ENCODE peak calls at places on chromosomes 13 and 19, in four cellular contexts. U is AG04450, J is Caco-2, H is A549. A is an unnamed sample.

GRCh38 chr19:5554828-5555227 is 12.9 kb downstream of the TINCR start:
- DNase-seq in U (no peak), J (no peak), H (no peak), A (no peak)

GRCh38 chr13:23985846-23986245 is 88.5 kb upstream of the C1QTNF9B start:
- DNase-seq in U (no peak), J (no peak), H (no peak), A (no peak)

GRCh38 chr19:56149656-56150038 is 8.6 kb downstream of the ZNF444 start:
- DNase-seq in U (no peak), J (no peak), H (no peak), A (no peak)

GRCh38 chr19:29966594-29967249 is 24.7 kb downstream of the URI1 start:
- DNase-seq in U (no peak), J (no peak), H (peak; percentile 57), A (no peak)

GRCh38 chr19:4868286-4868834 is 893 bp upstream of the PLIN3 start:
- DNase-seq in U (no peak), J (no peak), H (no peak), A (no peak)

GRCh38 chr19:9709305-9709704 is 34.4 kb upstream of the ZNF562 start:
- DNase-seq in U (no peak), J (no peak), H (no peak), A (no peak)

GRCh38 chr13:34412295-34412694 is 529.8 kb upstream of the NBEA start:
- DNase-seq in U (no peak), J (no peak), H (no peak), A (no peak)

GRCh38 chr13:112545866-112546265 is 42.1 kb downstream of the TUBGCP3 start:
- DNase-seq in U (peak; percentile 55), J (no peak), H (peak; percentile 6), A (peak; percentile 42)

GRCh38 chr19:27966390-27966816 is 1246.5 kb downstream of the UQCRFS1 start:
- DNase-seq in U (no peak), J (peak; percentile 10), H (peak; percentile 31), A (no peak)

GRCh38 chr19:2095338-2095938 is 688 bp downstream of the MOB3A start:
- DNase-seq in U (no peak), J (no peak), H (no peak), A (no peak)

GRCh38 chr19:42693760-42694350 is 46.4 kb downstream of the PSG3 start:
- DNase-seq in U (peak; percentile 2), J (peak; percentile 69), H (peak; percentile 85), A (peak; percentile 9)

GRCh38 chr13:113954046-113954841 is 19.6 kb downstream of the C13orf46 start:
- DNase-seq in U (no peak), J (no peak), H (no peak), A (no peak)

GRCh38 chr13:76289558-76289957 is 596.6 kb downstream of the KCTD12 start:
- DNase-seq in U (no peak), J (no peak), H (no peak), A (peak; percentile 23)

GRCh38 chr19:8395621-8396082 is 5.5 kb downstream of the RAB11B start:
- DNase-seq in U (no peak), J (no peak), H (no peak), A (no peak)

GRCh38 chr19:43605875-43606568 is 5.9 kb upstream of the SRRM5 start:
- DNase-seq in U (no peak), J (no peak), H (no peak), A (no peak)

GRCh38 chr19:29529646-29530548 is 4.1 kb downstream of the VSTM2B start:
- DNase-seq in U (no peak), J (no peak), H (no peak), A (no peak)

GRCh38 chr19:45780146-45780447 is 2.2 kb downstream of the DMPK start:
- DNase-seq in U (no peak), J (no peak), H (no peak), A (no peak)

GRCh38 chr19:6580313-6580712 is 10.6 kb downstream of the CD70 start:
- DNase-seq in U (no peak), J (no peak), H (peak; percentile 83), A (peak; percentile 31)

GRCh38 chr19:4691383-4691782 is 21.2 kb upstream of the MYDGF start:
- DNase-seq in U (no peak), J (no peak), H (no peak), A (no peak)

GRCh38 chr13:110396913-110397379 is 89.9 kb downstream of the COL4A2 start:
- DNase-seq in U (peak; percentile 100), J (no peak), H (peak; percentile 44), A (peak; percentile 100)

GRCh38 chr19:40803857-40804782 is 5.1 kb downstream of the EGLN2 start:
- DNase-seq in U (no peak), J (no peak), H (no peak), A (no peak)

GRCh38 chr19:1206733-1207301 is 1.2 kb downstream of the STK11 start:
- DNase-seq in U (no peak), J (no peak), H (peak; percentile 40), A (no peak)

GRCh38 chr19:38049105-38049649 is 142.2 kb downstream of the SIPA1L3 start:
- DNase-seq in U (no peak), J (no peak), H (no peak), A (no peak)

GRCh38 chr19:52735734-52736133 is 890 bp upstream of the ZNF611 start:
- DNase-seq in U (no peak), J (peak; percentile 73), H (no peak), A (no peak)

DNA sequence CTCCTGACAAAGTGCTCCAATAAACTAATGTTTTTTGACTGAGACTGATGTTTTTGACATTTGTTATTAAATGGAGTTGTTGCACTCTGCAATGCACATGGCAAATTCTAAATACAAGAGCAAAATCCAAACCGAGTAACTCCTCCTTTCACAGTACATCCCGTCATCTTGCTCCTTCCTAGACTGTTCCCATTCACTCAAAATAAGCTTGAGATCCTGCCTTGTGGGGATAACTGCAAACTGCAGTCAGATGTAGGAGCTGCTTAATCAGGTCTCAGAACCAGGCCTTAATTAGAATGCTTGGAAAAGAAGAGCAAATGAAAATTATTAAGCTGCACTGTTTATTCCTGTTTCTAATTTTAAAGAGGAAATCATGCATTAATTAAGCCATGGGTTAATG is 134.8 kb upstream of the SPRY2 start:
- DNase-seq in U (no peak), J (no peak), H (no peak), A (no peak)
- TF ChIP-seq CTCF in U (no peak), J (no peak), H (no peak), A (no peak)

DNA sequence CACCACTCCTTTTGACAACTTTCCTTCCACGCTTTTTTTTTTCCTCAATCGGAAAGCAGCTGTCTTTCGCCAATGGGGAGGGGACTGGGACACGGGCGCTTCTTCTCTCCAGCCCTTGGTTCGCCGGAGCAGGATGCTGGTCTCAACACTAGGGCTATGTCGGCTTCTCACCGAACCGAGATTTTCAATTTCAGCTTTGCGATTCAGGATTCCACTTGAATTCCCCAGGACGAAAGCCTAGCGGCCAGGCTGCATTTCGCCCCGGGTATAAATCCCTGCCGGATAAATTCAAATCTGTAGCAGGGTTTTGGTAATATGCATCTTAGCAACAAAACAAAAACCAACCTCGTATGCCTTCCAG is 7.9 kb downstream of the POU4F1 start:
- DNase-seq in U (no peak), J (no peak), H (no peak), A (no peak)
- H3K4me3 ChIP-seq in U (no peak overlapping the region), J (no peak overlapping the region), H (no peak overlapping the region), A (no peak overlapping the region)

DNA sequence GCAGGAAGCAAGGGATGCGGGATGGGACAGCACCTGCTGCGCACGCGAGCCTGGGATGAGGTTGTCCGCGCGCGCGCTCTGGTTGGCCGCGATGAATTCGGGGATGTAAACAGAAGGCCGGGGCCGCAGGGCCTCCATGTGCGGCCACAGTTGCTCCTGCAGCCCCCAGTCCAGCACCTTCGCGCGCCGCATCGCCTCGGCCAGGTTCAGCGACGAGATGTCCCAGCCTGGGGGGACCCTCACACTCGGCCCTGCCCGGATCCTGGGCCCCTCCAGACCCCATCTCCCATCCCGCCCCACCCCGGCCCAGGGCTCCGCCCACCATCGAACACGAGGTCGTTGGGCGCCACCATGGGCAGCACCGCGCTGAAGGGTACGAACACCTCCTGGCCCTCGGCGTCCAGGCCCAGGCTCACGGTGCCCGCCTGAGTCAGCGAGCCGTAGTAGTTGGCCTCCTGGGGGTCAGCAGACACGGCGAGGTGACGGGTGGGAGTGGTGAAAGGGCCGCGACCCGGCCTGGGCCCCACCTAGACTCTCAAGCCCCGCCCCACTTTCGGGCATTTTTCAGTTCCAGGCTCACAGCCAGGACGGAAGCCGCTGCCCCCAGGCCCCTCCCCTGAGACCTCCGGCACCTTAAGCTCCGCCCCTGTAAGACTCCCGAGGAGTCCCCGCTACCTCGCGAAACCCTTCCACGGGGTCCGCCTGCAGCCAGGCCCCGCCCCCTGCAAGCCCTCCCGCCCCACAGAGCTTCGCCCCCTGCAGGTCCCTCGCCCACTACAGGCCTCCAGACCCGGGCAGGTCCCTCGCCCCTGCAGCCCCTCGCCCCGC is 1.1 kb downstream of the ISYNA1 start:
- DNase-seq in U (no peak), J (peak; percentile 50), H (peak; percentile 91), A (no peak)
- TF ChIP-seq CTCF in U (no peak), J (no peak), H (no peak), A (no peak)

GRCh38 chr19:13100871-13101589 is 1.6 kb downstream of the LYL1 start:
- DNase-seq in U (no peak), J (no peak), H (peak; percentile 24), A (no peak)
- H3K4me3 ChIP-seq in U (no peak overlapping the region), J (no peak overlapping the region), H (no peak overlapping the region), A (no peak overlapping the region)

A was measured in astrocyte of the cerebellum.